ENCODE peak calls at places on chromosome 5, in six cellular contexts. I is thyroid gland, P is AG04450, Z is IMR-90, K is cardiac fibroblast, B is left ventricle myocardium inferior. W is an unnamed sample.

GRCh38 chr5:126961702-126962101 is 68.7 kb downstream of the MARCHF3 start:
- DNase-seq in I (no peak), P (no peak), Z (peak), K (peak), B (no peak), W (peak)

GRCh38 chr5:21776466-21776865 is 1076.7 kb downstream of the CDH12 start:
- DNase-seq in I (no peak), P (no peak), Z (no peak), K (no peak), B (no peak), W (no peak)

GRCh38 chr5:159833846-159834245 is 82.4 kb upstream of the ADRA1B start:
- DNase-seq in I (no peak), P (no peak), Z (no peak), K (no peak), B (no peak), W (no peak)

GRCh38 chr5:152505442-152506042 is 100.5 kb upstream of the NMUR2 start:
- DNase-seq in I (peak), P (peak), Z (peak), K (peak), B (peak), W (no peak)

GRCh38 chr5:177261510-177261909 is 42.0 kb downstream of the RAB24 start:
- DNase-seq in I (no peak), P (no peak), Z (no peak), K (no peak), B (no peak), W (no peak)

GRCh38 chr5:44565872-44566271 is 176.7 kb upstream of the FGF10 start:
- DNase-seq in I (no peak), P (no peak), Z (no peak), K (no peak), B (no peak), W (no peak)

GRCh38 chr5:21685536-21685935 is 1167.6 kb downstream of the CDH12 start:
- DNase-seq in I (no peak), P (no peak), Z (peak), K (peak), B (no peak), W (no peak)

GRCh38 chr5:141965071-141965470 is 3.8 kb upstream of the RNF14 start:
- DNase-seq in I (no peak), P (no peak), Z (no peak), K (no peak), B (no peak), W (no peak)

GRCh38 chr5:31757813-31758212 is 118.9 kb downstream of the PDZD2 start:
- DNase-seq in I (no peak), P (no peak), Z (no peak), K (no peak), B (no peak), W (no peak)

GRCh38 chr5:164146223-164146622 is 640.8 kb downstream of the MAT2B start:
- DNase-seq in I (no peak), P (no peak), Z (no peak), K (no peak), B (no peak), W (no peak)

GRCh38 chr5:116308391-116308790 is 223.6 kb downstream of the COMMD10 start:
- DNase-seq in I (no peak), P (no peak), Z (no peak), K (no peak), B (no peak), W (no peak)

GRCh38 chr5:151846765-151847164 is 75.0 kb downstream of the G3BP1 start:
- DNase-seq in I (no peak), P (no peak), Z (no peak), K (no peak), B (no peak), W (no peak)

GRCh38 chr5:168842571-168843205 is 263.5 kb upstream of the PANK3 start:
- DNase-seq in I (no peak), P (no peak), Z (no peak), K (no peak), B (no peak), W (no peak)

GRCh38 chr5:96569770-96570169 is 92.4 kb upstream of the CAST start:
- DNase-seq in I (no peak), P (no peak), Z (no peak), K (no peak), B (no peak), W (no peak)

GRCh38 chr5:31901807-31902530 is 263.0 kb downstream of the PDZD2 start:
- DNase-seq in I (no peak), P (no peak), Z (no peak), K (no peak), B (no peak), W (no peak)

GRCh38 chr5:153670081-153670480 is 179.6 kb downstream of the GRIA1 start:
- DNase-seq in I (no peak), P (no peak), Z (no peak), K (no peak), B (no peak), W (no peak)

GRCh38 chr5:54725391-54726280 is 208.1 kb downstream of the SNX18 start:
- DNase-seq in I (no peak), P (no peak), Z (peak), K (no peak), B (no peak), W (no peak)

GRCh38 chr5:54738118-54738972 is 220.8 kb downstream of the SNX18 start:
- DNase-seq in I (peak), P (no peak), Z (peak), K (peak), B (peak), W (no peak)

GRCh38 chr5:72552041-72552557 is 44.9 kb upstream of the ZNF366 start:
- DNase-seq in I (no peak), P (no peak), Z (peak), K (peak), B (no peak), W (peak)

GRCh38 chr5:79772651-79773050 is 83.0 kb downstream of the CMYA5 start:
- DNase-seq in I (no peak), P (no peak), Z (no peak), K (no peak), B (no peak), W (no peak)

GRCh38 chr5:126801992-126802294 is 25.0 kb downstream of the LMNB1 start:
- DNase-seq in I (no peak), P (no peak), Z (peak), K (peak), B (no peak), W (peak)

GRCh38 chr5:142816577-142816976 is 46.4 kb downstream of the ARHGAP26 start:
- DNase-seq in I (peak), P (no peak), Z (peak), K (peak), B (peak), W (no peak)

GRCh38 chr5:129051283-129051682 is 43.3 kb upstream of the ISOC1 start:
- DNase-seq in I (no peak), P (no peak), Z (no peak), K (no peak), B (no peak), W (no peak)
- TF ChIP-seq CTCF in I (no peak), P (no peak), Z (no peak), K (no peak), B (no peak), W (no peak)

DNA sequence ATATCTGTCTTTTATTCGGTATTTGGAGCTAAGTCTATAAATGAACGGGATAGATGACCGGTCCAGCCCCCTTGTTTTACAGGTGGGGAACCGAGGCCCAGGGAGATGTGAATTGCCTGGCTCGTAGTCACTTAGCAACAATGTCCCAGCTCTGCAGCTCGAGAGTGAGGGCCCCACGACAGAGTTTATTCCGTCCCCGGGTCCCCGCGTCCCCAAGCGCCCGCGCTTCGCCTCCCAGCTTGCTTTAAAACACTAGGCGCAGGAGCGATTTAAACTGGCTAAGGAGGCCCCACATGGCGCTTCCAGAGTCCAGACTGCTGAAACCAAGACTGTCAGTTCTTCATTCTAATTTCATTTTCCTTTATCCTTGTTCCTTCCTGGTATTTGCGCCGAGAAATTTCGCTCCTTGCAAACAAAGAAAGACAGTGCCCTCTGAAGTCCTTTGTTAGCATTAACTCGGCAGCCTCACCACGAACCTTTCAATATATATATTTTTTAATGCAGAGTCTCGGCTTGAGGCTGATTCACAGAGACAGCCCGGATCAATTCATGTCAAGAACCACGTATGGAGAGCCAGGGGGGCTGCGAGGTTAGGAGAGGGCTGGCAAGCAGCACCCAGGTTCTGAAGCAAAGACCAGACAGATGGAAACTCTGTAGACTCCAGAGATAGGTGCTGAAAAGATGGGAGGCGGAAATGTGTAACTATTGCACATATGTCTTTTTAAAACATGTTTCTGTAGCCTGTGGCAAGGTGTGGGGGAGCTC is 1.4 kb upstream of the ENC1 start:
- DNase-seq in I (peak), P (peak), Z (peak), K (peak), B (peak), W (no peak)
- TF ChIP-seq CTCF in I (peak), P (peak), Z (peak), K (peak), B (peak), W (peak)

GRCh38 chr5:150302301-150303069 is at the start of gene ARSI:
- DNase-seq in I (peak), P (peak), Z (no peak), K (peak), B (peak), W (no peak)
- TF ChIP-seq CTCF in I (no peak), P (peak), Z (peak), K (no peak), B (no peak), W (peak)

DNA sequence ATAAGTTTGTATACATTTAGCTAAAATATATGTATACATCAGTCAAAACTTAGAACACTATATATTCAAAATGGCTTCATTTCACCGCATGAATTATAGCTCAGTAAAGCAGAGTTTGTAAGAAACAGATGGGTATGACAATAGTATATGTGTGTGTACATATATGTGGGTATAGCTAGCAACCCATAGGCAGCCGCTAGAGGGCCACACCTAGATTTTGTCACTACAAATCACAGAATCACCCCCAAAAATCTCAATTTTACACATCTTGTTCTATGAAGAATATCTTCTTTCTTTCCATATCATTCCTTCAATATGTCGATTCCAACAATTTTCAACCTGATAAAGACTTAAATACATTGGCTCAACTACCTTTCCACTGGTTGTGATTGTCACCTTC is 357.8 kb upstream of the CCNG1 start:
- DNase-seq in I (no peak), P (no peak), Z (no peak), K (no peak), B (no peak), W (no peak)
- TF ChIP-seq CTCF in I (no peak), P (no peak), Z (no peak), K (peak), B (no peak), W (no peak)

GRCh38 chr5:77358566-77359205 is 133.4 kb downstream of the WDR41 start:
- DNase-seq in I (no peak), P (peak), Z (peak), K (peak), B (no peak), W (peak)
- TF ChIP-seq CTCF in I (no peak), P (no peak), Z (no peak), K (no peak), B (no peak), W (no peak)

DNA sequence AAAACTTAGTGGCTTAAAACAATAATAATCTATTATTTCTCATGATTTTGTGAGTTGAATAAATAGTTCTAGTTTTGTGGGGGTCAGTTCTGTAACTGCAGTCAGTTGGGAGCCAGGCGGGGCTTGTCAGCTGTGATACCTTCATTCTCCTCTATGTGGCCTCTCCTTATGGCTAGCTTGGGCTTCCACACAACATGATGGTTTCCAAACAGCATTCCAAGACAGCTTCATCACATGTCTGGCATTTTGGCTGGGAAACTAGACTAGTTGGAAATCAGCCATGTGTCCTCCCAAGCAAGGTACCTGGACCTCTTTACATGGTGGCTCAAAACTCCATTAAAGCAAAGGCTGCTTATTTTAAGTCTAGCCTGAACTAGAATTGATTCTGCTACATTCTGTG is 61.4 kb upstream of the RANBP3L start:
- DNase-seq in I (no peak), P (no peak), Z (peak), K (peak), B (no peak), W (no peak)
- TF ChIP-seq CTCF in I (no peak), P (no peak), Z (peak), K (peak), B (no peak), W (no peak)